ENCODE peak calls at places on chromosomes 13 and 19, in five cellular contexts. H is A549, X is K562, F is SK-N-SH, M is GM12878. C is an unnamed sample.

GRCh38 chr19:35716985-35717664 is 678 bp upstream of the KMT2B start:
- DNase-seq in H (peak; percentile 99), F (peak; percentile 98), M (peak; percentile 77), X (peak; percentile 93), C (peak; percentile 94)

GRCh38 chr13:79549355-79550106 is 68.6 kb downstream of the NDFIP2 start:
- DNase-seq in X (no peak), F (peak; percentile 21), M (no peak), H (no peak), C (peak; percentile 38)

GRCh38 chr13:64525687-64526086 is 2704.4 kb downstream of the PCDH9 start:
- DNase-seq in F (no peak), X (no peak), H (no peak), M (no peak), C (no peak)

GRCh38 chr13:74062933-74063332 is 71.3 kb downstream of the KLF12 start:
- DNase-seq in X (no peak), F (no peak), H (no peak), M (peak; percentile 52), C (peak; percentile 74)

GRCh38 chr19:35063940-35064818 is 22.7 kb downstream of the HPN start:
- DNase-seq in X (no peak), F (no peak), M (no peak), H (no peak), C (peak; percentile 84)

GRCh38 chr19:22807061-22807835 is 23.3 kb upstream of the ZNF99 start:
- DNase-seq in M (no peak), H (no peak), F (no peak), X (no peak), C (no peak)

GRCh38 chr19:23991170-23991569 is 76.5 kb downstream of the ZNF726 start:
- DNase-seq in M (no peak), H (no peak), F (no peak), X (peak; percentile 4), C (no peak)

GRCh38 chr13:37290691-37291090 is 185.2 kb upstream of the CSNK1A1L start:
- DNase-seq in X (no peak), H (no peak), F (no peak), M (no peak), C (no peak)

GRCh38 chr19:19068659-19069509 is 5.1 kb downstream of the SLC25A42 start:
- DNase-seq in M (peak; percentile 35), F (no peak), X (no peak), H (no peak), C (no peak)

GRCh38 chr13:50678464-50679162 is 164.9 kb downstream of the DLEU7 start:
- DNase-seq in H (no peak), M (no peak), F (no peak), X (peak; percentile 30), C (peak; percentile 60)

GRCh38 chr13:24254151-24254810 is 55.1 kb upstream of the C1QTNF9 start:
- DNase-seq in X (no peak), M (no peak), F (no peak), H (no peak), C (no peak)

GRCh38 chr19:919157-920050 is 2.3 kb downstream of the KISS1R start:
- DNase-seq in F (no peak), H (no peak), X (no peak), M (no peak), C (no peak)

GRCh38 chr13:33479066-33479465 is 193.5 kb upstream of the STARD13 start:
- DNase-seq in F (no peak), M (no peak), H (no peak), X (no peak), C (no peak)

GRCh38 chr13:26498524-26499208 is 58.8 kb upstream of the WASF3 start:
- DNase-seq in X (no peak), M (no peak), H (no peak), F (no peak), C (peak; percentile 43)

GRCh38 chr19:7909471-7910067 is 5.1 kb upstream of the TGFBR3L start:
- DNase-seq in X (no peak), M (no peak), H (no peak), F (no peak), C (no peak)

GRCh38 chr13:110232756-110233155 is 74.2 kb downstream of the COL4A1 start:
- DNase-seq in M (no peak), X (no peak), H (no peak), F (no peak), C (no peak)

GRCh38 chr13:58843071-58843470 is 1211.5 kb downstream of the PCDH17 start:
- DNase-seq in M (no peak), F (no peak), X (no peak), H (no peak), C (no peak)

GRCh38 chr19:16654621-16655020 is 5.3 kb downstream of the SMIM7 start:
- DNase-seq in X (no peak), F (no peak), M (no peak), H (no peak), C (no peak)

GRCh38 chr19:32206065-32206464 is 139.3 kb upstream of the ZNF507 start:
- DNase-seq in X (no peak), M (no peak), H (no peak), F (no peak), C (no peak)

GRCh38 chr13:112756511-112756966 is 66.7 kb downstream of the ATP11A start:
- DNase-seq in H (no peak), X (no peak), M (no peak), F (peak; percentile 62), C (no peak)

GRCh38 chr19:44754743-44755066 is 6.2 kb downstream of the BCL3 start:
- DNase-seq in M (no peak), F (no peak), H (no peak), X (no peak), C (no peak)

GRCh38 chr13:106156468-106156867 is 379.0 kb downstream of the EFNB2 start:
- DNase-seq in H (no peak), F (no peak), M (no peak), X (no peak), C (peak; percentile 99)

GRCh38 chr19:17332677-17333581 is 1.7 kb downstream of the ANO8 start:
- DNase-seq in H (peak; percentile 41), X (peak; percentile 97), F (peak; percentile 86), M (peak; percentile 40), C (peak; percentile 39)

GRCh38 chr19:15926484-15926883 is 7.8 kb downstream of the CYP4F11 start:
- DNase-seq in M (no peak), F (no peak), H (no peak), X (no peak), C (no peak)

GRCh38 chr19:29211562-29212416 is 1.2 kb downstream of the UQCRFS1 start:
- DNase-seq in F (peak; percentile 14), X (peak; percentile 49), M (no peak), H (peak; percentile 60), C (peak; percentile 12)

GRCh38 chr13:34608326-34608725 is 333.7 kb upstream of the NBEA start:
- DNase-seq in F (no peak), M (no peak), X (no peak), H (no peak), C (no peak)

GRCh38 chr19:47032171-47032811 is 12.7 kb downstream of the NPAS1 start:
- DNase-seq in X (peak; percentile 63), F (peak; percentile 75), H (peak; percentile 88), M (no peak), C (no peak)

GRCh38 chr13:99412856-99413255 is 88.4 kb upstream of the TM9SF2 start:
- DNase-seq in F (no peak), M (no peak), H (no peak), X (no peak), C (no peak)

GRCh38 chr19:53780506-53780905 is 43.6 kb downstream of the NLRP12 start:
- DNase-seq in H (no peak), X (no peak), F (no peak), M (no peak), C (no peak)
- TF ChIP-seq RCOR1 in H (no peak), X (no peak), F (no peak), M (no peak), C (no peak)

DNA sequence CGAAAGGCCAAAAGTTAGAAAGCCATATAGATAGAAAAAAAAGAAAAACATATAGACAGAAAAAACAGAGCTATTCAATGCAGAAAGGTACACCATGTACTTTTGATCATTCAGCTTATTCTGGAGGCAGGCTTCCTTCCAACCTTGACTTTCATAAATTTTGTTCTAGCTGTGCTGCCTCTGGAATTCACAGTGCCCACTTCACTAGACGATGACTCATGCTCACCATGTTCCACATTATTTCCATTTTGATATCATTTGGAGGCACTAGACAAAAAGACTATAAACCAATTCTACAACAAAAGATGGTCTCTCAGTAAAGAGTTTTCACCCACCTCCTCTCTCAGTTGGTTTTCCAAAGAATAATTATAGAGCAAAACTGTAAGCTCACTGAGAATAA is 229.0 kb upstream of the IPO5 start:
- DNase-seq in F (no peak), M (no peak), H (no peak), X (no peak), C (no peak)
- TF ChIP-seq RCOR1 in F (no peak), M (no peak), H (no peak), X (no peak), C (no peak)

DNA sequence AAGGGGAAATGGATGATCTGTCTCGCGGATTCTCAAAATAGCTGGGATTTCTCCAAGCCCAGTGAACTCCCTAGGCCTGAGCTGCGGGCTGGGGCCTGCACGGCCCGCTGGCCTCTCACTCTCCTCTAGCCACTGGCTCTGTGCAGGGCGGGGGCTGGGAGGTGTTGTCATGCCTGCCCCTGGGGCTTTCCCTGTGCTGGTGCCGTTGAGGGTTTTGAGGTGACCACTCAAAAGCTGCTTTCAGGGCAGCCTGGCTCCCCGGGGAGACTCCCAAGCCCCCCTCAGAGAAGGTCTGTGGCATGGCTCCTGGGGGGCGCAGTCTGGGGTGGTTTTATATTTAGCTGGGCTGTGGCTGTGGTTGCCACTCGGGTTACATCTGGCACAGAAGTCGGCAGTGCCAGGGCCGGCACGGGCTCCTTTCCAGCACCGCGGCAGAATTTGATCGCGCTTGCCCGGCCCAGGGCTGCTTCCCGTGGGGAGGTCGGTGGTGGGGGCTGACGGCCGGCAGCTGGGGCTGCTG is 10.0 kb downstream of the NDUFB7 start:
- DNase-seq in M (no peak), X (no peak), H (no peak), F (peak; percentile 14), C (peak; percentile 19)
- TF ChIP-seq RCOR1 in M (no peak), X (no peak), H (no peak), F (no peak), C (no peak)

GRCh38 chr19:49498475-49498874 is 2.2 kb downstream of the RPS11 start:
- DNase-seq in H (no peak), X (no peak), M (no peak), F (no peak), C (no peak)

GRCh38 chr19:49499030-49499670 is 2.9 kb downstream of the RPS11 start:
- DNase-seq in H (no peak), M (no peak), X (no peak), F (no peak), C (no peak)

GRCh38 chr19:49497790-49498106 is 1.5 kb downstream of the RPS11 start:
- DNase-seq in M (no peak), H (no peak), F (no peak), X (no peak), C (no peak)

GRCh38 chr19:49496574-49497008 is 357 bp downstream of the RPS11 start:
- DNase-seq in H (no peak), M (no peak), F (no peak), X (no peak), C (no peak)

GRCh38 chr19:49497047-49497789 is 984 bp downstream of the RPS11 start:
- DNase-seq in X (peak; percentile 89), F (peak; percentile 68), M (no peak), H (peak; percentile 77), C (peak; percentile 47)
- TF ChIP-seq RCOR1 in X (no peak), F (no peak), M (no peak), H (no peak), C (no peak)

C was measured in IMR-90.